ENCODE peak calls at places on chromosomes 3 and 15, in five cellular contexts. U, V, I, N and M are unnamed samples. For H3K4me1, the result is how much of the 10 kb centered on the place peaks cover.

GRCh38 chr3:45978348-45978747 is 17.3 kb downstream of the FYCO1 start:
- DNase-seq in U (no peak), N (no peak), V (no peak), I (no peak), M (no peak)

GRCh38 chr3:156762631-156763185 is 63.4 kb upstream of the LEKR1 start:
- DNase-seq in I (no peak), V (no peak), N (no peak), U (no peak), M (no peak)

GRCh38 chr3:111999924-112000835 is 1.5 kb downstream of the TAGLN3 start:
- DNase-seq in U (no peak), I (no peak), N (no peak), V (no peak), M (peak)

GRCh38 chr3:73572371-73572770 is 52.4 kb downstream of the PDZRN3 start:
- DNase-seq in V (no peak), I (no peak), U (no peak), N (no peak), M (no peak)

GRCh38 chr15:92069308-92070244 is 216.1 kb downstream of the SLCO3A1 start:
- DNase-seq in V (peak), I (peak), U (no peak), N (no peak), M (no peak)

GRCh38 chr3:172317984-172318383 is 130.3 kb downstream of the GHSR start:
- DNase-seq in U (no peak), I (no peak), N (no peak), V (peak), M (no peak)

GRCh38 chr15:96328101-96328958 is 2.2 kb upstream of the NR2F2 start:
- DNase-seq in N (no peak), V (no peak), U (no peak), I (no peak), M (no peak)

GRCh38 chr3:29281265-29282228 is 676 bp downstream of the RBMS3 start:
- DNase-seq in V (peak), N (no peak), U (no peak), I (no peak), M (no peak)

GRCh38 chr15:81000626-81001179 is at the start of gene TLNRD1:
- DNase-seq in I (peak), V (no peak), N (no peak), U (peak), M (peak)

GRCh38 chr15:95347846-95348245 is 982.7 kb upstream of the NR2F2 start:
- DNase-seq in V (no peak), U (no peak), N (no peak), I (peak), M (no peak)

GRCh38 chr15:40108855-40109735 is at the start of gene BMF:
- DNase-seq in N (peak), U (peak), V (peak), I (peak), M (peak)

GRCh38 chr3:87088366-87088983 is 97.5 kb upstream of the VGLL3 start:
- DNase-seq in I (no peak), U (no peak), N (no peak), V (no peak), M (no peak)

GRCh38 chr3:55160241-55160877 is 232.5 kb upstream of the LRTM1 start:
- DNase-seq in N (no peak), I (no peak), V (peak), U (no peak), M (no peak)

GRCh38 chr15:60859996-60860494 is 369.1 kb downstream of the RORA start:
- DNase-seq in N (no peak), V (no peak), I (no peak), U (no peak), M (no peak)

GRCh38 chr3:178699810-178700209 is 163.6 kb downstream of the KCNMB2 start:
- DNase-seq in N (no peak), U (no peak), V (no peak), I (no peak), M (no peak)

GRCh38 chr15:58053236-58054153 is 12.0 kb downstream of the ALDH1A2 start:
- DNase-seq in V (no peak), U (no peak), N (no peak), I (no peak), M (no peak)

GRCh38 chr3:32743934-32744333 is 58.9 kb downstream of the CNOT10 start:
- DNase-seq in N (no peak), V (no peak), I (no peak), U (peak), M (no peak)

GRCh38 chr3:52253314-52254260 is 8.0 kb downstream of the PPM1M start:
- DNase-seq in V (peak), I (no peak), N (no peak), U (no peak), M (no peak)

GRCh38 chr3:29618395-29619291 is 337.8 kb downstream of the RBMS3 start:
- DNase-seq in I (no peak), N (no peak), V (no peak), U (no peak), M (no peak)

GRCh38 chr3:146732325-146732724 is 127.2 kb upstream of the PLSCR5 start:
- DNase-seq in N (no peak), U (no peak), V (no peak), I (no peak), M (no peak)

GRCh38 chr15:29997499-29997898 is 85.3 kb upstream of the GOLGA8J start:
- DNase-seq in U (no peak), I (no peak), N (no peak), V (no peak), M (no peak)
- TF ChIP-seq CREB1 in U (no peak), I (no peak), N (no peak), V (no peak), M (no peak)

GRCh38 chr3:123644358-123644757 is 59.5 kb upstream of the HACD2 start:
- DNase-seq in I (no peak), V (no peak), U (no peak), N (no peak), M (no peak)
- H3K4me1 ChIP-seq in I (under half), V (under half), U (under half), N (under half), M (under half)

DNA sequence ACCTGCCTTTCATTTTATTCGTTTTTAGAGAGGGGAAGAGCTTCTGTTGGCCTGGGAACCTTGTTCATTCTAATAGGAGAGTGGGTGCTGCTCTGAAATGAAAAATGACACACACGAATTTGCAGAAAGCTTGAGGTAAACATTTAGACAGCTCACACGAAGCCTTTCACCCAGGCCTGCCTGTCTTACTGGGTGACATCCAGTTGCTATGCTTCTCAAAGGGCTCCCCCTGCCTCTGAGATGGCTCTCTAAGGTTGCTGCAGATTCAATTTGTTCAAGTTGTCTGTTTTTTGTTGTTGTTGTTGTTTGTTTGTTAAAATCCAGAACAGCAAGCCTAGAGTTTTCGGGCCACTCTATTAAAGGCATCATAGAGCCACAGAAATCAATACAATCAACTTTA is 18.1 kb downstream of the PEX5L start:
- DNase-seq in I (no peak), V (no peak), U (no peak), N (no peak), M (peak)
- TF ChIP-seq CREB1 in I (no peak), V (no peak), U (no peak), N (no peak), M (no peak)

DNA sequence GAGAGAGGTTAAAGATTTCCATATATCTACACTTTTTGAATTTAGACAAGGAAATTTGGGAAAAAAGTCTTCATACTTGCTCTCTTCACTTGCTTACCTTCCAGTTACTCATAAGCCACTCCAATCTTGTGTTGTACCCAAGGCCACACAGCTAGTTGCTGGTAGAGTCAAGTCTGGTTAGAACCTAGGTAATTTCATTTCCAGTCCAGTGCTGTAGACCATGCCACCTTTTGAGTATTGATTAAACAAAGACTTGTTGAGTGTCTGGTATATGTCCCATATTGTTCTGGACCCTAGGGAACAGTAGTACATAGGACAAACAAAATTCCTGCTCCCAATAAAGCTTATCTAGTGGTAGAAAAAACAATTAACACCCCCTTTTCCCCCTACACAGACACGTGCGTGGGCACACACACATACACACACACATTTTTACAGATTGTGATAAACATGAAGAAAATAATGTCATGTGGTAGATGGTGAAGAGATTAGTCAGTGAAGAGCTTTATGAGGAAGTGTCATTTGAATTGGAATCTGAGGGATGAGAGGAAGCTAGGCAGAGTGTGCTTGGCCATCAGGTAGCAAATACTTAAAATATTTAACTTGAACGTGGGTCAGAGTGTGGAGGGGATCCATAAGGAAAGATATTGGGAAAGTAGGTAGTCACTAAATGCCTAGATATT is 2.1 kb downstream of the CMC1 start:
- DNase-seq in N (no peak), I (peak), U (no peak), V (no peak), M (no peak)
- H3K4me1 ChIP-seq in N (under half), I (under half), U (half or more), V (under half), M (half or more)

DNA sequence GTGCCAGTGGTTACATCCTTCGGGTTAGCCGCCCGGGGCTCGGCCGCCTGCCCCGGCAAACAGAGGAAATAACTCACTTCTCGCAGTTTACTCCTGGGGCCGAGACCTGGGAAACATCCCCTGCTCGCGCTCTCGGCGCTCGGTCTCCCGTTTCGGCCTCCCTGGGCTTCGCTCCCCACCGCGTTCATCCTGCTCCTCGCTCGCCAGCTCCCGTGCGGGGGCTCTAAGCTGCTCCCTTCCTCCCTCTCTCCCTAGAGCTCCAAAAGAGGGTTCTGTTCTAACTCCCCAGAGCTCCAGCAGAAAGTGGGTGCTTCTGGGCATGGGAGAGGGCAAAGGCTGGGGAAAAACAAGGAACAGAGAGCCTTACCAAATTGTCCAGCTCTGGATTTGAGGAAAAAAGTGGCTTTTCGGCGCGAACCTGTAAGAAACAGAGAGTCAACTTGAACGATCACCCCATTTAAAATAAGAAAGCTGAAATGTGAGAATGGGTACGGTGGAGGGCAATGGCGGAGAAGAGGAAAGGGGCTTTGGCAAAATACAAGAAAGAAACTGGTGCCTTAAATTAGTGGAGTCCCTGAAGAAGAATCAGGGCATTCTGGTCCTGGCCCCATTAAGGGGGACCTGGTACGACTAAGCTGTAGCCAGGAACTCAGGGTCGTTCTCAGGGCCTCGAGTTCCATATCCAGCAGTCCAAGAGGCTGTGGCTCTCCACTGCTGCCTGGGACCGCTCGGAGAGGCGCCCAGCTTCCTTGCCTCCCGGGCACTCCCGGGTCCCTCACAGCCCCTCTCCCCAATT is 5.0 kb downstream of the MEIS2 start:
- DNase-seq in N (no peak), U (no peak), V (no peak), I (no peak), M (peak)
- TF ChIP-seq CREB1 in N (no peak), U (no peak), V (no peak), I (no peak), M (no peak)

GRCh38 chr3:12952322-12953200 is 111.2 kb upstream of the RPL32 start:
- DNase-seq in N (no peak), U (no peak), V (no peak), I (peak), M (no peak)
- H3K4me1 ChIP-seq in N (under half), U (under half), V (under half), I (half or more), M (under half)

GRCh38 chr3:183498634-183499033 is 56.9 kb downstream of the KLHL6 start:
- DNase-seq in N (no peak), U (peak), V (no peak), I (no peak), M (no peak)
- TF ChIP-seq CREB1 in N (no peak), U (peak), V (no peak), I (no peak), M (no peak)